ENCODE peak calls at places on chromosomes 1 and 21, in five cellular contexts. One of them, this sample, is unnamed.

GRCh38 chr1:68051475-68051874 is 1.0 kb upstream of the DIRAS3 start:
- DNase-seq in cardiac muscle cell: peak
- DNase-seq in PC-3: no peak
- DNase-seq in heart right ventricle: peak
- DNase-seq in prostate gland: peak
- DNase-seq in this sample: peak

GRCh38 chr1:86449103-86449502 is 19.6 kb upstream of the CLCA1 start:
- DNase-seq in cardiac muscle cell: no peak
- DNase-seq in PC-3: no peak
- DNase-seq in heart right ventricle: no peak
- DNase-seq in prostate gland: no peak
- DNase-seq in this sample: no peak

GRCh38 chr1:234108921-234109320 is 204.4 kb downstream of the SLC35F3 start:
- DNase-seq in cardiac muscle cell: no peak
- DNase-seq in PC-3: peak
- DNase-seq in heart right ventricle: no peak
- DNase-seq in prostate gland: no peak
- DNase-seq in this sample: no peak

GRCh38 chr21:31752352-31752751 is 20.4 kb upstream of the SCAF4 start:
- DNase-seq in cardiac muscle cell: no peak
- DNase-seq in PC-3: peak
- DNase-seq in heart right ventricle: no peak
- DNase-seq in prostate gland: no peak
- DNase-seq in this sample: peak

GRCh38 chr1:213060836-213061235 is 9.8 kb downstream of the RPS6KC1 start:
- DNase-seq in cardiac muscle cell: no peak
- DNase-seq in PC-3: no peak
- DNase-seq in heart right ventricle: no peak
- DNase-seq in prostate gland: no peak
- DNase-seq in this sample: no peak

GRCh38 chr1:168520052-168520751 is 23.6 kb downstream of the XCL2 start:
- DNase-seq in cardiac muscle cell: peak
- DNase-seq in PC-3: no peak
- DNase-seq in heart right ventricle: no peak
- DNase-seq in prostate gland: no peak
- DNase-seq in this sample: no peak

GRCh38 chr1:30087465-30087864 is 635.9 kb downstream of the MATN1 start:
- DNase-seq in cardiac muscle cell: peak
- DNase-seq in PC-3: peak
- DNase-seq in heart right ventricle: no peak
- DNase-seq in prostate gland: no peak
- DNase-seq in this sample: no peak

GRCh38 chr1:32736812-32737791 is 34.5 kb upstream of the SYNC start:
- DNase-seq in cardiac muscle cell: no peak
- DNase-seq in PC-3: no peak
- DNase-seq in heart right ventricle: no peak
- DNase-seq in prostate gland: no peak
- DNase-seq in this sample: no peak

GRCh38 chr1:37043101-37043500 is 8.8 kb upstream of the GRIK3 start:
- DNase-seq in cardiac muscle cell: no peak
- DNase-seq in PC-3: no peak
- DNase-seq in heart right ventricle: no peak
- DNase-seq in prostate gland: no peak
- DNase-seq in this sample: no peak

GRCh38 chr1:65114312-65114711 is 33.7 kb upstream of the AK4 start:
- DNase-seq in cardiac muscle cell: peak
- DNase-seq in PC-3: no peak
- DNase-seq in heart right ventricle: peak
- DNase-seq in prostate gland: no peak
- DNase-seq in this sample: no peak

GRCh38 chr1:204438628-204439027 is 27.0 kb upstream of the PPP1R15B start:
- DNase-seq in cardiac muscle cell: no peak
- DNase-seq in PC-3: peak
- DNase-seq in heart right ventricle: no peak
- DNase-seq in prostate gland: no peak
- DNase-seq in this sample: peak

GRCh38 chr1:153397056-153397923 is 6.4 kb upstream of the S100A8 start:
- DNase-seq in cardiac muscle cell: no peak
- DNase-seq in PC-3: no peak
- DNase-seq in heart right ventricle: no peak
- DNase-seq in prostate gland: no peak
- DNase-seq in this sample: no peak

GRCh38 chr1:4600615-4601460 is 53.6 kb upstream of the AJAP1 start:
- DNase-seq in cardiac muscle cell: no peak
- DNase-seq in PC-3: no peak
- DNase-seq in heart right ventricle: no peak
- DNase-seq in prostate gland: no peak
- DNase-seq in this sample: no peak

GRCh38 chr1:183218039-183218618 is 32.1 kb downstream of the LAMC2 start:
- DNase-seq in cardiac muscle cell: no peak
- DNase-seq in PC-3: no peak
- DNase-seq in heart right ventricle: peak
- DNase-seq in prostate gland: no peak
- DNase-seq in this sample: no peak

GRCh38 chr1:53737648-53738204 is 1.2 kb downstream of the GLIS1 start:
- DNase-seq in cardiac muscle cell: peak
- DNase-seq in PC-3: no peak
- DNase-seq in heart right ventricle: no peak
- DNase-seq in prostate gland: no peak
- DNase-seq in this sample: no peak

GRCh38 chr1:237799762-237800474 is 90.8 kb downstream of the ZP4 start:
- DNase-seq in cardiac muscle cell: peak
- DNase-seq in PC-3: peak
- DNase-seq in heart right ventricle: peak
- DNase-seq in prostate gland: no peak
- DNase-seq in this sample: no peak

GRCh38 chr21:17402885-17403477 is 109.9 kb upstream of the CXADR start:
- DNase-seq in cardiac muscle cell: no peak
- DNase-seq in PC-3: no peak
- DNase-seq in heart right ventricle: no peak
- DNase-seq in prostate gland: no peak
- DNase-seq in this sample: peak

GRCh38 chr1:152461544-152461943 is 47.5 kb upstream of the CRNN start:
- DNase-seq in cardiac muscle cell: no peak
- DNase-seq in PC-3: peak
- DNase-seq in heart right ventricle: peak
- DNase-seq in prostate gland: peak
- DNase-seq in this sample: peak

GRCh38 chr1:162905759-162906158 is 44.8 kb upstream of the CCDC190 start:
- DNase-seq in cardiac muscle cell: no peak
- DNase-seq in PC-3: peak
- DNase-seq in heart right ventricle: no peak
- DNase-seq in prostate gland: no peak
- DNase-seq in this sample: peak

GRCh38 chr1:10649484-10650201 is 146.8 kb downstream of the CASZ1 start:
- DNase-seq in cardiac muscle cell: no peak
- DNase-seq in PC-3: no peak
- DNase-seq in heart right ventricle: no peak
- DNase-seq in prostate gland: no peak
- DNase-seq in this sample: no peak

GRCh38 chr21:29449306-29449940 is 150.7 kb downstream of the BACH1 start:
- DNase-seq in cardiac muscle cell: no peak
- DNase-seq in PC-3: no peak
- DNase-seq in heart right ventricle: no peak
- DNase-seq in prostate gland: no peak
- DNase-seq in this sample: no peak

GRCh38 chr1:203926025-203926540 is 64.7 kb downstream of the SNRPE start:
- DNase-seq in cardiac muscle cell: no peak
- DNase-seq in PC-3: peak
- DNase-seq in heart right ventricle: no peak
- DNase-seq in prostate gland: no peak
- DNase-seq in this sample: peak

GRCh38 chr1:209618756-209619420 is 33.3 kb downstream of the LAMB3 start:
- DNase-seq in cardiac muscle cell: no peak
- DNase-seq in PC-3: no peak
- DNase-seq in heart right ventricle: peak
- DNase-seq in prostate gland: no peak
- DNase-seq in this sample: no peak

GRCh38 chr1:243525085-243525487 is 269.2 kb downstream of the SDCCAG8 start:
- DNase-seq in cardiac muscle cell: no peak
- DNase-seq in PC-3: peak
- DNase-seq in heart right ventricle: no peak
- DNase-seq in prostate gland: no peak
- DNase-seq in this sample: peak

GRCh38 chr1:17957588-17958267 is 149.9 kb upstream of the IGSF21 start:
- DNase-seq in cardiac muscle cell: no peak
- DNase-seq in PC-3: no peak
- DNase-seq in heart right ventricle: no peak
- DNase-seq in prostate gland: no peak
- DNase-seq in this sample: peak

GRCh38 chr1:30868833-30869435 is 39.6 kb downstream of the SDC3 start:
- DNase-seq in cardiac muscle cell: no peak
- DNase-seq in PC-3: no peak
- DNase-seq in heart right ventricle: no peak
- DNase-seq in prostate gland: no peak
- DNase-seq in this sample: no peak

GRCh38 chr1:53735681-53736080 is 3.3 kb downstream of the GLIS1 start:
- DNase-seq in cardiac muscle cell: peak
- DNase-seq in PC-3: no peak
- DNase-seq in heart right ventricle: no peak
- DNase-seq in prostate gland: no peak
- DNase-seq in this sample: no peak

GRCh38 chr21:16071082-16071481 is 341.3 kb downstream of the USP25 start:
- DNase-seq in cardiac muscle cell: no peak
- DNase-seq in PC-3: no peak
- DNase-seq in heart right ventricle: no peak
- DNase-seq in prostate gland: peak
- DNase-seq in this sample: peak

GRCh38 chr1:177448652-177449351 is 278.0 kb downstream of the BRINP2 start:
- DNase-seq in cardiac muscle cell: no peak
- DNase-seq in PC-3: no peak
- DNase-seq in heart right ventricle: no peak
- DNase-seq in prostate gland: no peak
- DNase-seq in this sample: peak

GRCh38 chr1:53470155-53470554 is 11.0 kb downstream of the DMRTB1 start:
- DNase-seq in cardiac muscle cell: peak
- DNase-seq in PC-3: no peak
- DNase-seq in heart right ventricle: peak
- DNase-seq in prostate gland: no peak
- DNase-seq in this sample: peak

GRCh38 chr1:231185391-231185790 is 23.5 kb downstream of the TRIM67 start:
- DNase-seq in cardiac muscle cell: no peak
- DNase-seq in PC-3: no peak
- DNase-seq in heart right ventricle: no peak
- DNase-seq in prostate gland: no peak
- DNase-seq in this sample: no peak

GRCh38 chr1:231182317-231182716 is 20.5 kb downstream of the TRIM67 start:
- DNase-seq in cardiac muscle cell: no peak
- DNase-seq in PC-3: no peak
- DNase-seq in heart right ventricle: no peak
- DNase-seq in prostate gland: no peak
- DNase-seq in this sample: no peak

GRCh38 chr1:231186356-231187115 is 24.7 kb downstream of the TRIM67 start:
- DNase-seq in cardiac muscle cell: no peak
- DNase-seq in PC-3: no peak
- DNase-seq in heart right ventricle: no peak
- DNase-seq in prostate gland: no peak
- DNase-seq in this sample: no peak

GRCh38 chr1:231184891-231185290 is 23.0 kb downstream of the TRIM67 start:
- DNase-seq in cardiac muscle cell: no peak
- DNase-seq in PC-3: no peak
- DNase-seq in heart right ventricle: no peak
- DNase-seq in prostate gland: no peak
- DNase-seq in this sample: no peak

DNA sequence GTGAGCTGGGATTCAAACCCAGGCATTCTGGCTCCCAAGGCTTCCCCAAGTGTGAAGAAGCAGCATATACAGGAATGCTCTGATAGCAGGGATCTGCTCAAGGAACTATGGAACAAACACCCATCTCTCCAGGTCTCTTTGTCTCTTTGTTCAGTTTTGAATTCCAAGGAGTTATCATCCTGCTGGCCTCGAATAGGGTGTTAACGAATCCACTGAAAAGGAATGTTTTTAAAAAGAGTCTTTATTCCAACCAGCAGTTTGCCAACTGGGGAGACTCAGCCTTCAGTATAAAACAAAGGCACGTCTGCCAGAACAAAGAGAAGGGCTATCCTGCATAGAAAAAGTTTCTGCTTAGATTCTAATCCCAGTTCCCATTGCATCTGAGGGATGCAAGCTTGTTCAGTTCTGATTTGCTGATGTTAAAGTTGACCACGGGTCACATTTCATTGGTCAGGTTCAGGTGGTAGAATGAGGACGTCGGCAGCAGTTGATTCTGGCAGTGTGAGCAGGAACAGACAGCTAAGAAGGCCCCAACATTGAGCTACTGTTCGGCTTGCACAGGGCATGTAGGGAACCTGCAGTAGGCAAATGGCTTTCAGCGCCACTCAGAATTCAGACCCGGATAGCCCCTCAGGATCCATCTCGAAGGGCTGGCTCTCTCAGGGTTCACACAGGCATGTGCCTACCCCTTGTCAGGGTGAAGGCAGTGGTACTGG is 22.2 kb downstream of the TRIM67 start:
- DNase-seq in cardiac muscle cell: no peak
- DNase-seq in PC-3: no peak
- DNase-seq in heart right ventricle: no peak
- DNase-seq in prostate gland: no peak
- DNase-seq in this sample: no peak
- TF ChIP-seq CTCF in cardiac muscle cell: no peak
- TF ChIP-seq CTCF in PC-3: no peak
- TF ChIP-seq CTCF in heart right ventricle: no peak
- TF ChIP-seq CTCF in prostate gland: no peak
- TF ChIP-seq CTCF in this sample: no peak

GRCh38 chr1:193766329-193766728 is 579.9 kb upstream of the B3GALT2 start:
- DNase-seq in cardiac muscle cell: no peak
- DNase-seq in PC-3: no peak
- DNase-seq in heart right ventricle: no peak
- DNase-seq in prostate gland: no peak
- DNase-seq in this sample: no peak
- TF ChIP-seq CTCF in cardiac muscle cell: no peak
- TF ChIP-seq CTCF in PC-3: no peak
- TF ChIP-seq CTCF in heart right ventricle: no peak
- TF ChIP-seq CTCF in prostate gland: no peak
- TF ChIP-seq CTCF in this sample: no peak

GRCh38 chr1:21472861-21473260 is 32.9 kb downstream of the NBPF3 start:
- DNase-seq in cardiac muscle cell: no peak
- DNase-seq in PC-3: no peak
- DNase-seq in heart right ventricle: no peak
- DNase-seq in prostate gland: no peak
- DNase-seq in this sample: peak

DNA sequence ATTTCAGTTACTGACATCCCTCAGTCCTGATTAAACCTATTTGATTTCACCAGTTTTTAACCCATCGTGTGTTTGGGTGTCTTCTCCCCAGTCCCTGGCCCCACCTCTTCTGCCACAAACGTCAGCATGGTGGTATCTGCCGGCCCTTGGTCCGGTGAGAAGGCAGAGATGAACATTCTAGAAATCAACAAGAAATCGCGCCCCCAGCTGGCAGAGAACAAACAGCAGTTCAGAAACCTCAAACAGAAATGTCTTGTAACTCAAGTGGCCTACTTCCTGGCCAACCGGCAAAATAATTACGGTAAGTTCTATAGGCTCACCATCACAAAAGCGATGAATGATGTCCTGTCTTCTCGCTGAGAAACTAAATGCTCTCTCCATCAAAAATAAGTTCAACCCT is 28.7 kb downstream of the NBPF3 start:
- DNase-seq in cardiac muscle cell: peak
- DNase-seq in PC-3: peak
- DNase-seq in heart right ventricle: no peak
- DNase-seq in prostate gland: no peak
- DNase-seq in this sample: peak
- TF ChIP-seq CTCF in cardiac muscle cell: peak
- TF ChIP-seq CTCF in PC-3: peak
- TF ChIP-seq CTCF in heart right ventricle: peak
- TF ChIP-seq CTCF in prostate gland: no peak
- TF ChIP-seq CTCF in this sample: peak

GRCh38 chr1:25031966-25032667 is 102.0 kb upstream of the RUNX3 start:
- DNase-seq in cardiac muscle cell: peak
- DNase-seq in PC-3: peak
- DNase-seq in heart right ventricle: peak
- DNase-seq in prostate gland: peak
- DNase-seq in this sample: peak
- TF ChIP-seq CTCF in cardiac muscle cell: no peak
- TF ChIP-seq CTCF in PC-3: peak
- TF ChIP-seq CTCF in heart right ventricle: no peak
- TF ChIP-seq CTCF in prostate gland: no peak
- TF ChIP-seq CTCF in this sample: no peak

This sample was measured in fibroblast of the aortic adventitia.